ENCODE peak calls at places on chromosomes 1 and 21, in nine cellular contexts. One of them, this sample, is unnamed.

GRCh38 chr1:998051-998821 is 1.7 kb downstream of the HES4 start:
- DNase-seq in dorsolateral prefrontal cortex: no peak
- DNase-seq in adrenal gland: no peak
- DNase-seq in cardiac muscle cell: no peak
- DNase-seq in upper lobe of left lung: no peak
- DNase-seq in GM23338: peak; percentile 75
- DNase-seq in stomach: no peak
- DNase-seq in brain microvascular endothelial cell: no peak
- DNase-seq in tibial nerve: no peak
- DNase-seq in this sample: no peak

GRCh38 chr1:205545001-205545919 is 40.8 kb downstream of the CDK18 start:
- DNase-seq in dorsolateral prefrontal cortex: peak; percentile 8
- DNase-seq in adrenal gland: no peak
- DNase-seq in cardiac muscle cell: no peak
- DNase-seq in upper lobe of left lung: no peak
- DNase-seq in GM23338: no peak
- DNase-seq in stomach: peak; percentile 24
- DNase-seq in brain microvascular endothelial cell: no peak
- DNase-seq in tibial nerve: no peak
- DNase-seq in this sample: no peak

GRCh38 chr1:32005522-32005921 is 8.1 kb upstream of the KHDRBS1 start:
- DNase-seq in dorsolateral prefrontal cortex: no peak
- DNase-seq in adrenal gland: no peak
- DNase-seq in cardiac muscle cell: no peak
- DNase-seq in upper lobe of left lung: peak; percentile 33
- DNase-seq in GM23338: no peak
- DNase-seq in stomach: no peak
- DNase-seq in brain microvascular endothelial cell: no peak
- DNase-seq in tibial nerve: no peak
- DNase-seq in this sample: no peak

GRCh38 chr1:183699643-183700160 is 46.6 kb upstream of the APOBEC4 start:
- DNase-seq in dorsolateral prefrontal cortex: no peak
- DNase-seq in adrenal gland: no peak
- DNase-seq in cardiac muscle cell: peak; percentile 45
- DNase-seq in upper lobe of left lung: no peak
- DNase-seq in GM23338: no peak
- DNase-seq in stomach: no peak
- DNase-seq in brain microvascular endothelial cell: peak; percentile 14
- DNase-seq in tibial nerve: no peak
- DNase-seq in this sample: no peak

GRCh38 chr1:98963359-98963758 is 41.3 kb downstream of the PLPPR5 start:
- DNase-seq in dorsolateral prefrontal cortex: no peak
- DNase-seq in adrenal gland: no peak
- DNase-seq in cardiac muscle cell: peak; percentile 29
- DNase-seq in upper lobe of left lung: no peak
- DNase-seq in GM23338: no peak
- DNase-seq in stomach: no peak
- DNase-seq in brain microvascular endothelial cell: peak; percentile 64
- DNase-seq in tibial nerve: no peak
- DNase-seq in this sample: peak; percentile 12

GRCh38 chr1:34906756-34907155 is 22.7 kb downstream of the DLGAP3 start:
- DNase-seq in dorsolateral prefrontal cortex: no peak
- DNase-seq in adrenal gland: no peak
- DNase-seq in cardiac muscle cell: no peak
- DNase-seq in upper lobe of left lung: no peak
- DNase-seq in GM23338: no peak
- DNase-seq in stomach: no peak
- DNase-seq in brain microvascular endothelial cell: no peak
- DNase-seq in tibial nerve: no peak
- DNase-seq in this sample: no peak

GRCh38 chr1:186643600-186643999 is 36.6 kb downstream of the PTGS2 start:
- DNase-seq in dorsolateral prefrontal cortex: no peak
- DNase-seq in adrenal gland: no peak
- DNase-seq in cardiac muscle cell: peak; percentile 48
- DNase-seq in upper lobe of left lung: no peak
- DNase-seq in GM23338: no peak
- DNase-seq in stomach: no peak
- DNase-seq in brain microvascular endothelial cell: peak; percentile 21
- DNase-seq in tibial nerve: no peak
- DNase-seq in this sample: no peak

GRCh38 chr21:14742119-14742518 is 196.0 kb upstream of the SAMSN1 start:
- DNase-seq in dorsolateral prefrontal cortex: no peak
- DNase-seq in adrenal gland: no peak
- DNase-seq in cardiac muscle cell: no peak
- DNase-seq in upper lobe of left lung: no peak
- DNase-seq in GM23338: no peak
- DNase-seq in stomach: no peak
- DNase-seq in brain microvascular endothelial cell: no peak
- DNase-seq in tibial nerve: no peak
- DNase-seq in this sample: no peak

GRCh38 chr21:34020005-34020847 is 53.2 kb upstream of the MRPS6 start:
- DNase-seq in dorsolateral prefrontal cortex: no peak
- DNase-seq in adrenal gland: peak; percentile 34
- DNase-seq in cardiac muscle cell: no peak
- DNase-seq in upper lobe of left lung: no peak
- DNase-seq in GM23338: no peak
- DNase-seq in stomach: no peak
- DNase-seq in brain microvascular endothelial cell: no peak
- DNase-seq in tibial nerve: no peak
- DNase-seq in this sample: no peak

GRCh38 chr1:10561955-10562354 is 87.2 kb downstream of the PEX14 start:
- DNase-seq in dorsolateral prefrontal cortex: no peak
- DNase-seq in adrenal gland: no peak
- DNase-seq in cardiac muscle cell: no peak
- DNase-seq in upper lobe of left lung: no peak
- DNase-seq in GM23338: peak; percentile 72
- DNase-seq in stomach: no peak
- DNase-seq in brain microvascular endothelial cell: no peak
- DNase-seq in tibial nerve: no peak
- DNase-seq in this sample: no peak

GRCh38 chr1:101203812-101204540 is 32.8 kb upstream of the S1PR1 start:
- DNase-seq in dorsolateral prefrontal cortex: no peak
- DNase-seq in adrenal gland: peak; percentile 51
- DNase-seq in cardiac muscle cell: peak; percentile 45
- DNase-seq in upper lobe of left lung: no peak
- DNase-seq in GM23338: no peak
- DNase-seq in stomach: no peak
- DNase-seq in brain microvascular endothelial cell: peak; percentile 20
- DNase-seq in tibial nerve: no peak
- DNase-seq in this sample: peak; percentile 35

GRCh38 chr21:44982558-44983244 is 42.9 kb downstream of the SLX9 start:
- DNase-seq in dorsolateral prefrontal cortex: no peak
- DNase-seq in adrenal gland: peak; percentile 50
- DNase-seq in cardiac muscle cell: peak; percentile 92
- DNase-seq in upper lobe of left lung: no peak
- DNase-seq in GM23338: no peak
- DNase-seq in stomach: peak; percentile 73
- DNase-seq in brain microvascular endothelial cell: peak; percentile 92
- DNase-seq in tibial nerve: no peak
- DNase-seq in this sample: no peak

GRCh38 chr1:66809736-66810326 is 8.8 kb upstream of the INSL5 start:
- DNase-seq in dorsolateral prefrontal cortex: no peak
- DNase-seq in adrenal gland: no peak
- DNase-seq in cardiac muscle cell: peak; percentile 38
- DNase-seq in upper lobe of left lung: no peak
- DNase-seq in GM23338: no peak
- DNase-seq in stomach: no peak
- DNase-seq in brain microvascular endothelial cell: peak; percentile 45
- DNase-seq in tibial nerve: no peak
- DNase-seq in this sample: no peak

GRCh38 chr1:151399890-151400235 is 490 bp downstream of the PSMB4 start:
- DNase-seq in dorsolateral prefrontal cortex: peak; percentile 25
- DNase-seq in adrenal gland: peak; percentile 38
- DNase-seq in cardiac muscle cell: peak; percentile 34
- DNase-seq in upper lobe of left lung: no peak
- DNase-seq in GM23338: peak; percentile 65
- DNase-seq in stomach: no peak
- DNase-seq in brain microvascular endothelial cell: peak; percentile 15
- DNase-seq in tibial nerve: no peak
- DNase-seq in this sample: no peak

GRCh38 chr1:224683981-224684380 is 67.9 kb downstream of the CNIH3 start:
- DNase-seq in dorsolateral prefrontal cortex: no peak
- DNase-seq in adrenal gland: no peak
- DNase-seq in cardiac muscle cell: no peak
- DNase-seq in upper lobe of left lung: no peak
- DNase-seq in GM23338: no peak
- DNase-seq in stomach: no peak
- DNase-seq in brain microvascular endothelial cell: no peak
- DNase-seq in tibial nerve: no peak
- DNase-seq in this sample: no peak

GRCh38 chr1:235999259-235999925 is 65.5 kb downstream of the NID1 start:
- DNase-seq in dorsolateral prefrontal cortex: no peak
- DNase-seq in adrenal gland: no peak
- DNase-seq in cardiac muscle cell: peak; percentile 89
- DNase-seq in upper lobe of left lung: no peak
- DNase-seq in GM23338: no peak
- DNase-seq in stomach: no peak
- DNase-seq in brain microvascular endothelial cell: peak; percentile 97
- DNase-seq in tibial nerve: no peak
- DNase-seq in this sample: peak; percentile 85

GRCh38 chr1:234725177-234726132 is 115.5 kb upstream of the IRF2BP2 start:
- DNase-seq in dorsolateral prefrontal cortex: no peak
- DNase-seq in adrenal gland: peak; percentile 69
- DNase-seq in cardiac muscle cell: peak; percentile 37
- DNase-seq in upper lobe of left lung: peak; percentile 62
- DNase-seq in GM23338: no peak
- DNase-seq in stomach: peak; percentile 68
- DNase-seq in brain microvascular endothelial cell: no peak
- DNase-seq in tibial nerve: peak; percentile 40
- DNase-seq in this sample: no peak

GRCh38 chr21:36059823-36060158 is 535 bp downstream of the SETD4 start:
- DNase-seq in dorsolateral prefrontal cortex: peak; percentile 56
- DNase-seq in adrenal gland: peak; percentile 76
- DNase-seq in cardiac muscle cell: no peak
- DNase-seq in upper lobe of left lung: peak; percentile 59
- DNase-seq in GM23338: no peak
- DNase-seq in stomach: peak; percentile 30
- DNase-seq in brain microvascular endothelial cell: peak; percentile 39
- DNase-seq in tibial nerve: peak; percentile 15
- DNase-seq in this sample: no peak

GRCh38 chr1:182484067-182484466 is 34.1 kb downstream of the RGSL1 start:
- DNase-seq in dorsolateral prefrontal cortex: no peak
- DNase-seq in adrenal gland: no peak
- DNase-seq in cardiac muscle cell: no peak
- DNase-seq in upper lobe of left lung: no peak
- DNase-seq in GM23338: no peak
- DNase-seq in stomach: no peak
- DNase-seq in brain microvascular endothelial cell: no peak
- DNase-seq in tibial nerve: no peak
- DNase-seq in this sample: no peak
- H3K4me3 ChIP-seq in dorsolateral prefrontal cortex: no peak overlapping the region
- H3K4me3 ChIP-seq in adrenal gland: no peak overlapping the region
- H3K4me3 ChIP-seq in cardiac muscle cell: no peak overlapping the region
- H3K4me3 ChIP-seq in upper lobe of left lung: no peak overlapping the region
- H3K4me3 ChIP-seq in GM23338: no peak overlapping the region
- H3K4me3 ChIP-seq in stomach: no peak overlapping the region
- H3K4me3 ChIP-seq in brain microvascular endothelial cell: no peak overlapping the region
- H3K4me3 ChIP-seq in tibial nerve: no peak overlapping the region
- H3K4me3 ChIP-seq in this sample: no peak overlapping the region

GRCh38 chr1:156847591-156848460 is 11.1 kb downstream of the INSRR start:
- DNase-seq in dorsolateral prefrontal cortex: no peak
- DNase-seq in adrenal gland: no peak
- DNase-seq in cardiac muscle cell: no peak
- DNase-seq in upper lobe of left lung: no peak
- DNase-seq in GM23338: no peak
- DNase-seq in stomach: no peak
- DNase-seq in brain microvascular endothelial cell: no peak
- DNase-seq in tibial nerve: no peak
- DNase-seq in this sample: no peak

GRCh38 chr1:156848461-156849150 is 10.3 kb downstream of the INSRR start:
- DNase-seq in dorsolateral prefrontal cortex: no peak
- DNase-seq in adrenal gland: peak; percentile 15
- DNase-seq in cardiac muscle cell: peak; percentile 21
- DNase-seq in upper lobe of left lung: peak; percentile 67
- DNase-seq in GM23338: peak; percentile 85
- DNase-seq in stomach: peak; percentile 73
- DNase-seq in brain microvascular endothelial cell: no peak
- DNase-seq in tibial nerve: no peak
- DNase-seq in this sample: no peak

GRCh38 chr1:156851779-156852413 is 7.0 kb downstream of the INSRR start:
- DNase-seq in dorsolateral prefrontal cortex: no peak
- DNase-seq in adrenal gland: peak; percentile 19
- DNase-seq in cardiac muscle cell: no peak
- DNase-seq in upper lobe of left lung: no peak
- DNase-seq in GM23338: no peak
- DNase-seq in stomach: peak; percentile 80
- DNase-seq in brain microvascular endothelial cell: no peak
- DNase-seq in tibial nerve: no peak
- DNase-seq in this sample: no peak

GRCh38 chr1:156846643-156847042 is 12.3 kb downstream of the INSRR start:
- DNase-seq in dorsolateral prefrontal cortex: no peak
- DNase-seq in adrenal gland: no peak
- DNase-seq in cardiac muscle cell: no peak
- DNase-seq in upper lobe of left lung: no peak
- DNase-seq in GM23338: no peak
- DNase-seq in stomach: no peak
- DNase-seq in brain microvascular endothelial cell: no peak
- DNase-seq in tibial nerve: no peak
- DNase-seq in this sample: no peak

DNA sequence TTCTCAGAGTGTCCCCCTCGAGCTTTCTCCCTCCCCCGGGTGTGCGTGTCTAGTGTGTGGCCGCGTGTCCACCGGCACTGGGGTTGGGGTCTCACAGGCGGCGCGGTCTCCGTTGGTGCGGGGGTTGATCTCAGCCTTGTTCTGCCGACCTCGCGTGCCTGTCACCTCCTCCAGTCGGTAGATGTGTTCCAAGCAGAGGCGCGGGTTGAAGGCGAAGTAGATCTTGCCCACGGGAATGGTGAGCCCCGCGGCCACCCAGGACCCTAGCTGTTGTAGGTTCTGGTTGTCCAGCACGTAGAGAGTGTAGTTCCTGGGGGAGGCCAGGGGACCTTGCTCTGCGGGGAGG is 9.8 kb downstream of the INSRR start:
- DNase-seq in dorsolateral prefrontal cortex: no peak
- DNase-seq in adrenal gland: no peak
- DNase-seq in cardiac muscle cell: no peak
- DNase-seq in upper lobe of left lung: no peak
- DNase-seq in GM23338: no peak
- DNase-seq in stomach: no peak
- DNase-seq in brain microvascular endothelial cell: no peak
- DNase-seq in tibial nerve: no peak
- DNase-seq in this sample: no peak
- H3K27me3 ChIP-seq in dorsolateral prefrontal cortex: peaks cover 51% of the 10 kb centered on the region
- H3K27me3 ChIP-seq in adrenal gland: peaks cover 24% of the 10 kb centered on the region
- H3K27me3 ChIP-seq in cardiac muscle cell: peaks cover 71% of the 10 kb centered on the region
- H3K27me3 ChIP-seq in upper lobe of left lung: no peaks in the 10 kb centered on the region
- H3K27me3 ChIP-seq in GM23338: peaks cover 98% of the 10 kb centered on the region
- H3K27me3 ChIP-seq in stomach: peaks cover 83% of the 10 kb centered on the region
- H3K27me3 ChIP-seq in brain microvascular endothelial cell: peaks cover 47% of the 10 kb centered on the region
- H3K27me3 ChIP-seq in tibial nerve: peaks cover 61% of the 10 kb centered on the region
- H3K27me3 ChIP-seq in this sample: peaks cover 55% of the 10 kb centered on the region

GRCh38 chr21:42652527-42653491 is 612 bp upstream of the PDE9A start:
- DNase-seq in dorsolateral prefrontal cortex: peak; percentile 68
- DNase-seq in adrenal gland: peak; percentile 91
- DNase-seq in cardiac muscle cell: peak; percentile 45
- DNase-seq in upper lobe of left lung: peak; percentile 91
- DNase-seq in GM23338: peak; percentile 68
- DNase-seq in stomach: peak; percentile 75
- DNase-seq in brain microvascular endothelial cell: no peak
- DNase-seq in tibial nerve: peak; percentile 32
- DNase-seq in this sample: no peak
- TF ChIP-seq CTCF in dorsolateral prefrontal cortex: peak; percentile 45
- TF ChIP-seq CTCF in adrenal gland: peak; percentile 76
- TF ChIP-seq CTCF in cardiac muscle cell: peak; percentile 37
- TF ChIP-seq CTCF in upper lobe of left lung: peak; percentile 55
- TF ChIP-seq CTCF in GM23338: peak; percentile 65
- TF ChIP-seq CTCF in stomach: peak; percentile 62
- TF ChIP-seq CTCF in brain microvascular endothelial cell: peak; percentile 59
- TF ChIP-seq CTCF in tibial nerve: peak; percentile 75
- TF ChIP-seq CTCF in this sample: peak; percentile 40

GRCh38 chr1:7208647-7209180 is 423.5 kb downstream of the CAMTA1 start:
- DNase-seq in dorsolateral prefrontal cortex: no peak
- DNase-seq in adrenal gland: no peak
- DNase-seq in cardiac muscle cell: no peak
- DNase-seq in upper lobe of left lung: no peak
- DNase-seq in GM23338: no peak
- DNase-seq in stomach: no peak
- DNase-seq in brain microvascular endothelial cell: no peak
- DNase-seq in tibial nerve: no peak
- DNase-seq in this sample: no peak
- H3K4me3 ChIP-seq in dorsolateral prefrontal cortex: no peak overlapping the region
- H3K4me3 ChIP-seq in adrenal gland: no peak overlapping the region
- H3K4me3 ChIP-seq in cardiac muscle cell: no peak overlapping the region
- H3K4me3 ChIP-seq in upper lobe of left lung: no peak overlapping the region
- H3K4me3 ChIP-seq in GM23338: no peak overlapping the region
- H3K4me3 ChIP-seq in stomach: no peak overlapping the region
- H3K4me3 ChIP-seq in brain microvascular endothelial cell: no peak overlapping the region
- H3K4me3 ChIP-seq in tibial nerve: no peak overlapping the region
- H3K4me3 ChIP-seq in this sample: no peak overlapping the region

This sample was measured in BJ.